ENCODE peak calls at places on chromosome 15, in nine cellular contexts. O, U, V, B, X, Y, M, Z and E are unnamed samples.

GRCh38 chr15:28125673-28126651 is 26.8 kb upstream of the OCA2 start:
- DNase-seq in X (peak; percentile 17), V (no peak), M (peak; percentile 72), B (peak; percentile 73), Z (no peak), O (no peak), U (no peak), Y (peak; percentile 74), E (peak; percentile 74)

GRCh38 chr15:88708256-88709054 is 69.6 kb downstream of the ISG20 start:
- DNase-seq in B (no peak), X (peak; percentile 12), V (no peak), O (no peak), Y (peak; percentile 9), Z (peak; percentile 44), U (no peak), M (peak; percentile 61), E (peak; percentile 78)

GRCh38 chr15:51193526-51193925 is 98.8 kb upstream of the TNFAIP8L3 start:
- DNase-seq in Z (no peak), O (no peak), B (no peak), X (no peak), V (no peak), Y (peak; percentile 50), M (peak; percentile 51), U (no peak), E (peak; percentile 16)

GRCh38 chr15:98937413-98938104 is 70.0 kb downstream of the PGPEP1L start:
- DNase-seq in M (no peak), B (no peak), V (no peak), U (no peak), Y (no peak), O (no peak), Z (no peak), X (no peak), E (no peak)

GRCh38 chr15:60799885-60800728 is 321.2 kb upstream of the ICE2 start:
- DNase-seq in Z (no peak), M (no peak), X (no peak), U (no peak), Y (no peak), O (no peak), V (no peak), B (peak; percentile 9), E (no peak)

GRCh38 chr15:88258021-88258641 is 1.6 kb upstream of the NTRK3 start:
- DNase-seq in Z (no peak), V (no peak), B (no peak), M (no peak), X (no peak), O (no peak), Y (peak; percentile 21), U (no peak), E (peak; percentile 8)

GRCh38 chr15:69668963-69669362 is 216.3 kb downstream of the RPLP1 start:
- DNase-seq in Z (no peak), X (peak; percentile 69), M (no peak), Y (no peak), B (no peak), U (peak; percentile 54), O (no peak), V (no peak), E (no peak)

GRCh38 chr15:39304201-39304841 is 276.6 kb upstream of the THBS1 start:
- DNase-seq in V (no peak), M (no peak), O (no peak), X (no peak), Z (no peak), Y (no peak), B (peak; percentile 92), U (no peak), E (no peak)

GRCh38 chr15:83206971-83207621 is 527 bp downstream of the HDGFL3 start:
- DNase-seq in Z (peak; percentile 67), X (no peak), V (peak; percentile 75), Y (peak; percentile 48), U (peak; percentile 66), M (peak; percentile 46), O (peak; percentile 71), B (peak; percentile 32), E (peak; percentile 27)

DNA sequence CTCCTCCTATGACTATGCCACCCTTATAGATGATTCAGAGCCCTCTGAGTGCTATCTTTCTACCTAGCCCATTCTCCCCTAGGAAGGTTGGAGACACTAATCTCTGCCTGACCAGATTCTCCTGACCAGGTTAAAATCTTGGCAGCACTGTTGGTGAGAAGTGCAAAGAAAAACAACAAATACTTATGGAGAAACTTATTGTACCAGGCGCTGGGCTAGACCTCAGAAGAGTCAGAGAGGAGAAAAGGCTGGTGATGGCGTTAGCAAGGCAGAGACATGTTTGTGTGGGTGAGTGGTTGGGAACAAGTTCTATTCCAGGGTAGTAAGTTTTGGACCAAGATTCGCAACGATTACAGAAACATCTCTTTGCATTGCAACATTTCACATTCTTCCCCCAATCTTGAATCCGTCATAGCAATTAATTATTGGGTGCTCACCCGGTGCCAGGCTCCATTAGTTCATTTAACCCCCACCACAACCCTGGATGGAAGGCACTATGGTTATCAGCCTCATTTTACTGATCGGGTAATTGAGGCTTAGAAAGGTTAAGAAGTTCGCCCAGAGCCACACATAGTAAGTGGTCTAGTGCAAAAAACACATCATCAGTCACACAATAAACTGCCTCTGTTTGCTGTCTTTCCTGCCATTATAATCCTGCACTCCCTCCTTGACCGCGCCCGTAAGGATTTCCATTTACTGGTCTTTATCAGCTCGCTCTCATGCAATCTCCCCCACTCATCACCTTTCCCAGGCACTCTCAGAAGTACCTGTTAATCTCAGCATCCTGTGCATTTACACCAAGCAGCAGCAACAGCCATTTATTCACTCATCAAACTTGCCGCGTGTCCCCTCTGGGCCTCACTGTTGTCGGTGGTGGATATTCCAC is 672 bp upstream of the TSPAN3 start:
- DNase-seq in O (no peak), M (no peak), Z (no peak), X (no peak), Y (no peak), U (no peak), V (no peak), B (peak; percentile 32), E (no peak)
- H3K4me3 ChIP-seq in O (peak overlapping the region; percentile 97), M (no peak overlapping the region), Z (peak overlapping the region; percentile 91), X (no peak overlapping the region), Y (no peak overlapping the region), U (peak overlapping the region; percentile 94), V (no peak overlapping the region), B (peak overlapping the region; percentile 11), E (no peak overlapping the region)

DNA sequence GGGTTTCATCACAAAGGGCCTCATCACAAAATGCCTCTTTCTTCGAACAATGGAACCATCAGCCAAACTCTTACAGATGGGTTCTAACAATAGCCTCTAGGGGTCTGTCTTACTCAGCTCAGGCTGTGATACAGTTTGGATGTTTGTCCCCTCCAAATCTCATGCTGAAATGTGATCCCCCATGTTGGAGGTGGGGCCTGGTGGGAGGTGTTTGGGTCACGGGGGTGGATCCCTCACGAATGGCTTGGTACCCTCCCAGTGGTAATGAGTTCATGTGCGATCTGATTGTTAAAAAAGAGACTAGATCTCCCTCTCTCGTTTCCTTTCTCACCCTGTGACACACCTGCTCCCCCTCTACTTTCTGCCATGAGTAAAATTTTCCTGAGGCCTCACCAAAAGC is 47.9 kb upstream of the LIPC start:
- DNase-seq in U (no peak), X (no peak), O (no peak), V (no peak), Z (no peak), Y (no peak), M (no peak), B (no peak), E (no peak)
- TF ChIP-seq CTCF in U (no peak), X (no peak), O (no peak), V (no peak), Z (no peak), Y (no peak), M (no peak), B (no peak), E (no peak)

DNA sequence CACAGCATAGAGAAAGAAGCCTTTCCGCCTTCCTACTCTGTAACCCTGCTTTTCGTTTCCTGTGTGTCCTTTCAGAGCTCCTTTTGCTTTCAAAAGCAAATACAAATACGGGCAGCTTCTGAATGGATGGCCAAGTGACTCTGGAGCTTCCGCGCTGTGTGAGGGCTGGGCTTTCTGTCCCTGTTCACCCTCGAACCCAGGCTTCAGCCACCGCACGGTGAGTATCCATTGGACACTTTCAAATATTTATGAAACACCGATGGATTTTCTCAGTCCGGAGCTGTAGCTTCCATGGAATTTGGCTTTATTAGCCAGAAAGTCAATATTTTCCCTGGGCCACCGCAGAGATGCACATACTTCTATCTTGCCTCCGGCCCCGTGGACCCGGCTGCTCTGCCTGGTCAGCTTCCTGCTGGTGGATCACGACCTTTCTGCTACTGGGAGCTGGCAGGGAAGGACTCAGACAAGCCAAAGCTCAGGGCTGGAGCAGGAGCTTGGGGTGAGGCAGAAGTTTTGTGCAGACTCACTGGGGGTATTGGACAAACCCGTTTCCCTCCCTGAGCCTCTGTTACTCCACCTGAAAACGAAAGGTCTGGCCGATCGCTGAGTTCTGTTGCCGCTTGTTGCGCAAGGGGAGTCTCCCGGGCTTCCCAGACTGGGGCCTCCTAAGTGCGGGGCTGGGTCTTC is 63.6 kb downstream of the LINGO1 start:
- DNase-seq in V (peak; percentile 70), M (peak; percentile 50), Z (no peak), U (no peak), O (no peak), Y (peak; percentile 65), B (peak; percentile 34), X (peak; percentile 15), E (peak; percentile 38)
- H3K4me3 ChIP-seq in V (peak overlapping the region; percentile 23), M (peak overlapping the region; percentile 40), Z (peak overlapping the region; percentile 27), U (peak overlapping the region; percentile 25), O (peak overlapping the region; percentile 24), Y (no peak overlapping the region), B (peak overlapping the region; percentile 19), X (no peak overlapping the region), E (peak overlapping the region; percentile 29)

GRCh38 chr15:44595656-44596510 is 58.9 kb downstream of the EIF3J start:
- DNase-seq in M (no peak), B (no peak), Z (no peak), V (no peak), U (no peak), Y (no peak), X (no peak), O (no peak), E (no peak)

GRCh38 chr15:44591326-44591725 is 54.4 kb downstream of the EIF3J start:
- DNase-seq in Z (no peak), O (no peak), X (no peak), Y (no peak), V (no peak), B (no peak), U (no peak), M (no peak), E (no peak)

GRCh38 chr15:44596511-44597010 is 59.6 kb downstream of the EIF3J start:
- DNase-seq in Y (no peak), Z (no peak), X (no peak), B (no peak), U (no peak), O (no peak), V (no peak), M (no peak), E (no peak)

GRCh38 chr15:44595246-44595645 is 58.3 kb downstream of the EIF3J start:
- DNase-seq in Y (no peak), Z (no peak), O (no peak), X (no peak), U (no peak), M (no peak), V (no peak), B (no peak), E (no peak)

DNA sequence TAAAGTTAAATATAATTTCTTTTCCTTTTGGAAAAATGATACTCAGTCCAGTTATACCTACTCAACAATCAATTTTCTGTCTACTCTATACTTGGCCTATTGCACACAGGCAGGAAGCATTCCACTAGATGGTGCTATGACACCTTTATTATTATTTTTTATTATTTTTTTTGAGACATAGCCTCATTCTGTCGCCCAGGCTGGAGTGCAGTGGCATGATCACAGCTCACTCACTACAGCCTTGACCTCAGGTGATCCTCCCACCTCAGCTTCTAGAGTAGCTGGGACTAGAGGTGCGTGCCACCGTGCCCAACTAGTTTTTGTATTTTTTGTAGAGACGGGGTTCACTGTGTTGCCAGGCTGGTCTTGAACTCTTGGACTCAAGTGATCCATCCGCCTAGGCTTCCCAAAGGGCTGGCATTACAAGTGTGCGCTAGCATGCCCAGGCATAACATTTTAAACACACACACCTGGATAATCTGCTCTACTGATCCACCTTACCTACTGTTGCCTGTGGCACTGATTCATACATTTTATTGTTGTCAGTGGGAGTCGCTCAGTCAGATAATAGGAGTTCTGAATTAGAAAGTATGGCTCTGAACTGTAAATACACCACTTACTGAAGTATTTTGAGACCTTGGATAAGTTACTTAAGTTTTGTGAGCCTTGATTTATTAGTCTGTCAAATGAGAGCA is 56.2 kb downstream of the EIF3J start:
- DNase-seq in O (no peak), V (no peak), Y (peak; percentile 37), U (no peak), X (no peak), B (peak; percentile 28), Z (no peak), M (peak; percentile 31), E (peak; percentile 44)
- TF ChIP-seq CTCF in O (no peak), V (no peak), Y (peak; percentile 55), U (peak; percentile 24), X (no peak), B (peak; percentile 34), Z (peak; percentile 28), M (peak; percentile 50), E (peak; percentile 62)